ENCODE peak calls at places on chromosomes 16 and 17, in seven cellular contexts. O, N, S, Y, U, G and K are unnamed samples.
A peak's percentile ranks its signal among the peaks of the same experiment; 100 is the strongest.

GRCh38 chr16:83903739-83904138 is 4.8 kb downstream of the MLYCD start:
- DNase-seq in O (no peak), N (no peak), S (no peak), Y (no peak), U (no peak), G (no peak), K (no peak)

GRCh38 chr16:29804455-29805231 is 1.7 kb upstream of the MAZ start:
- DNase-seq in O (no peak), N (no peak), S (no peak), Y (no peak), U (peak; percentile 48), G (no peak), K (peak; percentile 44)

GRCh38 chr17:29592850-29593545 is at the start of gene ANKRD13B:
- DNase-seq in O (no peak), N (peak; percentile 83), S (peak; percentile 85), Y (no peak), U (peak; percentile 67), G (no peak), K (no peak)

GRCh38 chr16:52251495-52251894 is 295.4 kb downstream of the TOX3 start:
- DNase-seq in O (no peak), N (no peak), S (no peak), Y (no peak), U (no peak), G (no peak), K (no peak)

GRCh38 chr16:86362155-86362849 is 148.0 kb upstream of the FOXF1 start:
- DNase-seq in O (no peak), N (no peak), S (no peak), Y (peak; percentile 46), U (no peak), G (no peak), K (no peak)

GRCh38 chr16:67703626-67704025 is 15.5 kb downstream of the GFOD2 start:
- DNase-seq in O (no peak), N (no peak), S (no peak), Y (no peak), U (no peak), G (no peak), K (no peak)

GRCh38 chr16:53576228-53576627 is 73.2 kb upstream of the AKTIP start:
- DNase-seq in O (no peak), N (no peak), S (no peak), Y (no peak), U (no peak), G (no peak), K (no peak)

GRCh38 chr16:12300490-12300889 is 324.0 kb downstream of the SNX29 start:
- DNase-seq in O (no peak), N (no peak), S (no peak), Y (no peak), U (no peak), G (no peak), K (no peak)

GRCh38 chr16:53893731-53894435 is 189.9 kb downstream of the FTO start:
- DNase-seq in O (no peak), N (no peak), S (no peak), Y (no peak), U (no peak), G (no peak), K (peak; percentile 48)

GRCh38 chr17:5044630-5045029 is 9.4 kb upstream of the SLC52A1 start:
- DNase-seq in O (no peak), N (no peak), S (no peak), Y (no peak), U (no peak), G (no peak), K (no peak)

GRCh38 chr17:27526603-27527002 is 70.4 kb downstream of the KSR1 start:
- DNase-seq in O (no peak), N (no peak), S (no peak), Y (no peak), U (peak; percentile 70), G (no peak), K (peak; percentile 56)

GRCh38 chr16:7431723-7432122 is 99.1 kb downstream of the RBFOX1 start:
- DNase-seq in O (no peak), N (no peak), S (no peak), Y (no peak), U (no peak), G (no peak), K (no peak)

GRCh38 chr16:1150511-1150982 is 2.4 kb upstream of the CACNA1H start:
- DNase-seq in O (no peak), N (no peak), S (peak; percentile 74), Y (peak; percentile 60), U (peak; percentile 74), G (peak; percentile 40), K (no peak)

GRCh38 chr17:81460856-81461460 is 51.6 kb downstream of the ACTG1 start:
- DNase-seq in O (no peak), N (no peak), S (no peak), Y (no peak), U (peak; percentile 88), G (no peak), K (no peak)

DNA sequence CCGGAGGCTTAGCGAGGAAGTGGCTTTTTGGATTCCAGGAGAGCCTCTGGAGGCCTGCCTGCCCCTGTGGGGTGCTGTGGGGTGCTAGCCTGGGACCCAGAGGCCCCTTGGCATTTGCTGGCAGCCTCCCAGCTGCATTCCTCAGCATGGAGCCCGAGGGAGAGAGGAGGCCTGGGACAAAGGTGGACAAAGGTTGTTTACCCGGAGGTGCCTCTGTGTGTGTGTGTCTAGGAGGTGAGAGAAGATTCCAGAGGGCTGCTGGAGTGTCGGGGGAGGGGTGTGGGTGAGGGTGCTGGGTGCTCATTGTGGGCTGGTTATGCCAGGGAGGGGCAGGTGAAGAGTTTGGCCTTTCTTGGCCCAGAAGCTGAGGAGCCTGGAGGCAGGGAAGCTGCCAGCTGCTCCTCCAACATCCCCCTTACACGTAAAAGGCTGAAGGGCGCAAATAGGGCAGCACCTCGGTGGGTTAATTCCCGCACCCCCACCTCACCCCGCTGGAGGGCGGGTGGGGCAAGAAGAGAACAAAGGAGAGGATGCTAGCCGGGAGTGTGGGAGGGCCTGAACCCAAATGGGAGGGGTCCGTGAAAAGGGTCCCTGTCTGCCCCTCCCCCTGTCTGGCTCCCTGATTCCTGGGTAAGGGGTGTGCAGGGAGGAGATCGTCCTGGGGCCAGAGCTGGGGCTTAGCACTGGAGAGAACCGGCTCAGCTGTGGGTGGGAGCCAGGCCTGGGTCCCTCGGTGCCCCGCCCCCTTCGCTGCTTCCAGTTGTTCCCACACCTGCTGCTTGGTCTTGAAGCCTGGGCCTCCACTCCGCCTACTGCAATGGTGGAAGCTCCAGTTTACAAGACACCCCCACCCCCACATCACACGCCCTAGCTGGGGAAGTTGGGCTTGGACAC is 9.9 kb downstream of the HEXIM2 start:
- DNase-seq in O (no peak), N (no peak), S (no peak), Y (no peak), U (peak; percentile 48), G (peak; percentile 94), K (peak; percentile 71)
- TF ChIP-seq JUND in O (no peak), N (no peak), S (no peak), Y (no peak), U (no peak), G (no peak), K (no peak)

DNA sequence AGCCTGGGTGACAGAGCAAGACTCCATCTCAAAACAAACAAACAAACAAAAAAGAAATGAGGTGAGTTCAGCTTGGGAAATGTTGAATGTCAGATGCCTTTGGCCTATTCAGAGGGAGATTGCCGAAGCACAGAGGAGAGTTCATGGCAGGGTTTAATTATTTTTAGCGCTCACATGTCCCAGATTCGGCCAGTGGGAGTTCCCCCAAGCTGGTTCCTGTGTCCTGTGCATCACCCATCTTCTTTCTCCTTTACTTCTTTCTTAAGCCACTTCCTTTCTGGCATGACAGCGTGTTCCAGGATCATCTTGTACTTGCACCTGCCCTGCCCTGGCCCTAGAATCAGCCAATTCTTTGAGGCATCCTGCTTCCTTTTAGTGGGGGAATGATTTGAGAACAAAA is 9.2 kb downstream of the MPV17L start:
- DNase-seq in O (no peak), N (no peak), S (no peak), Y (no peak), U (no peak), G (no peak), K (no peak)
- TF ChIP-seq JUND in O (no peak), N (no peak), S (no peak), Y (no peak), U (no peak), G (no peak), K (no peak)

DNA sequence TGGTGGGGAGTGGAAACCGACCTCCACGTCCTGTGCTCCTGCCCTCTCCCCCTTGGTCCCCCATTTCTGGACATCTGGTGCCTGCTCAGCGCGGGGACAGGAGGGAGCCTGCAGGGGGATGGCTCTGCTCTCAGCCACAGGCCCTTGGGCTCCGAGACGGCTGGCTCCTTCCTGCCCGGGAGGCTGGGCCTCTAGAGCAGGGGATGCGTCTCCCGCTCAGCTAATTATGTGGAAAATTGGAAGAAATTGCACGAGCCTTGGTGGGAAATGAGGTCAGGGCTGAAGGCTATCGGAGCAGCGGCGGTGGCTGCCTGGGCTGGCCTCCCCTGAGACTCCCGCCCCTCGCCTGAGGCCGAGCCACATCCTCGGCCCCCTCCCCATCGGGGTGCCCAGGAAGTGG is 154.6 kb upstream of the CIBAR2 start:
- DNase-seq in O (no peak), N (peak; percentile 84), S (no peak), Y (no peak), U (no peak), G (no peak), K (no peak)
- TF ChIP-seq JUND in O (no peak), N (no peak), S (no peak), Y (no peak), U (no peak), G (no peak), K (no peak)

GRCh38 chr17:16920628-16921020 is 51.3 kb downstream of the TNFRSF13B start:
- DNase-seq in O (no peak), N (no peak), S (no peak), Y (no peak), U (no peak), G (no peak), K (no peak)
- TF ChIP-seq JUND in O (no peak), N (no peak), S (no peak), Y (no peak), U (no peak), G (no peak), K (no peak)

DNA sequence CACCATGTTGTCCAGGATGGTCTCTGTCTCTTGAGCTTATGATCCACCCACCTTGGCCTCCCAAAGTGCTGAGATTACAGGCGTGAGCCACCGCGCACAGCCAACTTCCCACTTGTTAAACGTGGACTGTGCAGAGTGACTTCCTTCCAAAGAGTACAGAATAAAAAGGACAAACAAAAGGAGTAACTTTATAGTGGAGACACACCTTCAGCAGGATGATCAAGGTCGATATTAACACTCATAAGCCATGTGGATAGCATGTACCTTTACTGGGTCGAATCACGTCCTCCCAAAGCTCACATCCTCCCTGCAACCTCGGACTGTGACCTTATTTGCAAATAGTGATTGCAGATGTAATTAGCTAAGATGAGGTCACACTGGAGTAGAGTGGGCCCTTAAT is 10.1 kb upstream of the ZFP1 start:
- DNase-seq in O (no peak), N (no peak), S (no peak), Y (no peak), U (no peak), G (no peak), K (no peak)
- TF ChIP-seq JUND in O (no peak), N (no peak), S (no peak), Y (no peak), U (no peak), G (no peak), K (no peak)